ENCODE peak calls at places on chromosomes 3 and 15, in six cellular contexts. S is uterus, J is neural crest cell, A is HepG2, D is natural killer cell, K is lower leg skin. E is an unnamed sample.

GRCh38 chr15:65914371-65914770 is 45.1 kb downstream of the RAB11A start:
- DNase-seq in S (no peak), J (no peak), A (no peak), D (no peak), K (peak; percentile 53), E (no peak)

GRCh38 chr15:101115318-101115886 is 136.4 kb downstream of the CHSY1 start:
- DNase-seq in S (no peak), J (no peak), A (no peak), D (no peak), K (no peak), E (no peak)

GRCh38 chr15:100681335-100681746 is 79.0 kb downstream of the ASB7 start:
- DNase-seq in S (no peak), J (no peak), A (no peak), D (no peak), K (peak; percentile 84), E (no peak)

GRCh38 chr3:173589116-173589515 is 191.6 kb downstream of the NLGN1 start:
- DNase-seq in S (no peak), J (no peak), A (no peak), D (no peak), K (no peak), E (no peak)

GRCh38 chr3:171334465-171334811 is 125.8 kb downstream of the TNIK start:
- DNase-seq in S (no peak), J (no peak), A (no peak), D (no peak), K (no peak), E (no peak)

GRCh38 chr15:66233487-66234415 is 19.8 kb downstream of the MEGF11 start:
- DNase-seq in S (no peak), J (peak; percentile 15), A (peak; percentile 23), D (no peak), K (no peak), E (no peak)

GRCh38 chr15:52254331-52254730 is 41.3 kb downstream of the MYO5C start:
- DNase-seq in S (no peak), J (no peak), A (no peak), D (no peak), K (no peak), E (no peak)

GRCh38 chr3:162865466-162865865 is 1368.9 kb downstream of the OTOL1 start:
- DNase-seq in S (no peak), J (no peak), A (no peak), D (no peak), K (no peak), E (no peak)

GRCh38 chr3:48879994-48880377 is 18.7 kb downstream of the SLC25A20 start:
- DNase-seq in S (no peak), J (no peak), A (no peak), D (no peak), K (no peak), E (no peak)

GRCh38 chr3:28667646-28668376 is 319.2 kb upstream of the AZI2 start:
- DNase-seq in S (peak; percentile 34), J (peak; percentile 72), A (peak; percentile 46), D (peak; percentile 16), K (peak; percentile 87), E (no peak)

GRCh38 chr3:113151475-113152031 is 59.8 kb upstream of the BOC start:
- DNase-seq in S (peak; percentile 77), J (no peak), A (no peak), D (no peak), K (no peak), E (no peak)

GRCh38 chr15:75532413-75533250 is 46.5 kb downstream of the PTPN9 start:
- DNase-seq in S (peak; percentile 43), J (peak; percentile 45), A (peak; percentile 57), D (no peak), K (no peak), E (no peak)

GRCh38 chr3:172622916-172623700 is 87.8 kb downstream of the NCEH1 start:
- DNase-seq in S (no peak), J (peak; percentile 34), A (no peak), D (no peak), K (no peak), E (no peak)

GRCh38 chr15:86384191-86384590 is 304.5 kb downstream of the AGBL1 start:
- DNase-seq in S (no peak), J (no peak), A (no peak), D (no peak), K (no peak), E (no peak)

GRCh38 chr3:178059124-178059523 is 477.1 kb upstream of the KCNMB2 start:
- DNase-seq in S (no peak), J (no peak), A (peak; percentile 18), D (no peak), K (no peak), E (no peak)

GRCh38 chr3:147756478-147756877 is 347.3 kb downstream of the ZIC1 start:
- DNase-seq in S (no peak), J (no peak), A (no peak), D (no peak), K (no peak), E (no peak)

GRCh38 chr3:146160964-146161724 is at the start of gene PLOD2:
- DNase-seq in S (peak; percentile 78), J (peak; percentile 51), A (peak; percentile 92), D (no peak), K (peak; percentile 91), E (peak; percentile 82)

GRCh38 chr15:75835990-75836952 is 7.0 kb upstream of the UBE2Q2 start:
- DNase-seq in S (no peak), J (no peak), A (no peak), D (no peak), K (no peak), E (no peak)

GRCh38 chr15:51483520-51483919 is 139.1 kb downstream of the DMXL2 start:
- DNase-seq in S (no peak), J (no peak), A (no peak), D (no peak), K (no peak), E (no peak)

GRCh38 chr3:180306691-180307090 is 270.0 kb upstream of the PEX5L start:
- DNase-seq in S (no peak), J (no peak), A (no peak), D (no peak), K (no peak), E (no peak)

GRCh38 chr15:40128746-40129660 is 20.3 kb upstream of the BMF start:
- DNase-seq in S (no peak), J (no peak), A (no peak), D (no peak), K (peak; percentile 48), E (no peak)

GRCh38 chr15:38130739-38131498 is 121.7 kb upstream of the SPRED1 start:
- DNase-seq in S (peak; percentile 93), J (no peak), A (no peak), D (no peak), K (peak; percentile 96), E (no peak)

GRCh38 chr15:67383903-67384302 is 129.3 kb downstream of the IQCH start:
- DNase-seq in S (no peak), J (no peak), A (no peak), D (no peak), K (no peak), E (no peak)

DNA sequence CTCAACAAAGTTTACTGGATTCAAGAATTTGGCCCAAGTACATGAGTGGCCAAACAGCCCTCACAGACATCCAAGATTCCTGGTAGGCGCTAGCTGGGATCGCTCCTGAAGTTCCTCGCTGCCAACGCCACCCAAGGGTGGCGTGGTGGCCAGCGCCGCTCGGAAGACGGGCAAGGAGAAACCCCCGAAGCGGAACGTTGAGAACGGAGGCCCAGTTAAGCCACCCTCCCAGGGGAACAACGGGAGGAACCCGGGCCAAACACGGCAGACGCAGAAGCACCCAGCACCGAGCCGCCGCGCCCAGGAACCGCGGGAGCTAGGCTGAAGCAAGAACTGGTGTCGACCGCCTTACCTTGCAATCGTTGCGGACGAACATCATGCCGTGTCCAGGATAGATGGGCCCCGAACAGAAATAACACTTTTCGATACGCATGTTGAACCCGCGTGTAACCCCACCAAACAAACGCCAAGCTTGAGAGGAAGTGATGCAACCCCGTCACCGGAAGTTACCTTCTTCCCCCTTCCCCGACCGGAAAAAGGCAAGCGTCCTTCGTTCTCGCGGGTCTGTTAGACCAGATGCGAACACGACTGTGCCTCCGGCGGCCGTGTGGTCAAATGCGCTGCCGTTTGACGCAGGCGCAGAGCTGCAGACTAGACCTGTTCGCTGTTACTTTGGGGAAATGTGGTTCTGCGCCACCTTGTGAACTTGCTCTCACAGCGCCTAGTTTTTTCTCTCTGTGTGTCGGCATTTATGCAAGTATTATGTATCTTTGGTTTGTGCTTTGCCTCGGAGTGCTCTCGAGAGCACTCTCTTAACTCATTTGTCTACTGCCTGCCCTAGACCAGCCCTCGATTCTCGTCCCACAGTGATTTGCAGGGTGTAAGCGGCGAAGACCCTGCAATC is at the start of gene RSL24D1:
- DNase-seq in S (peak; percentile 95), J (peak; percentile 85), A (peak; percentile 98), D (peak; percentile 89), K (peak; percentile 99), E (peak; percentile 95)
- TF ChIP-seq CTCF in S (peak; percentile 52), J (peak; percentile 52), A (peak; percentile 68), D (peak; percentile 27), K (no peak), E (peak; percentile 55)

DNA sequence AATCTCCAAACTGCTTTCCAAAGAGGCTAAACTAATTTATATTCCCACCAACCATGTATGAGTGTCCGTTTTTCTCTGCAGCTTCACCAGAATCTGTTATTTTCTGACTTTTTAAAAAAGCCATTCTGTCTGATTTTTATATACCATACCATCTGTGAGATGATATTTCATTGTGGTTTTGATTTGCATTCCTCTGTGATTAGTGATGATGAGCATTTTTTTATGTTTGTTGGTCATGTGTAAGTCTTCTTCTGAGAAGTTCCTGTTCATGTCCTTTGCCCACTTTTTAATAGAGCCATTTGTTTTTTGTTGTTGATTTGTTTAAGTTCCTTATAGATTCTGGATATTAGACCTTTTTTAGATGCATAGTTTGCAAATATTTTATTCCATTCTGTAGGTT is 179.4 kb upstream of the ALCAM start:
- DNase-seq in S (no peak), J (no peak), A (no peak), D (no peak), K (no peak), E (no peak)
- TF ChIP-seq CTCF in S (no peak), J (no peak), A (no peak), D (no peak), K (no peak), E (no peak)

DNA sequence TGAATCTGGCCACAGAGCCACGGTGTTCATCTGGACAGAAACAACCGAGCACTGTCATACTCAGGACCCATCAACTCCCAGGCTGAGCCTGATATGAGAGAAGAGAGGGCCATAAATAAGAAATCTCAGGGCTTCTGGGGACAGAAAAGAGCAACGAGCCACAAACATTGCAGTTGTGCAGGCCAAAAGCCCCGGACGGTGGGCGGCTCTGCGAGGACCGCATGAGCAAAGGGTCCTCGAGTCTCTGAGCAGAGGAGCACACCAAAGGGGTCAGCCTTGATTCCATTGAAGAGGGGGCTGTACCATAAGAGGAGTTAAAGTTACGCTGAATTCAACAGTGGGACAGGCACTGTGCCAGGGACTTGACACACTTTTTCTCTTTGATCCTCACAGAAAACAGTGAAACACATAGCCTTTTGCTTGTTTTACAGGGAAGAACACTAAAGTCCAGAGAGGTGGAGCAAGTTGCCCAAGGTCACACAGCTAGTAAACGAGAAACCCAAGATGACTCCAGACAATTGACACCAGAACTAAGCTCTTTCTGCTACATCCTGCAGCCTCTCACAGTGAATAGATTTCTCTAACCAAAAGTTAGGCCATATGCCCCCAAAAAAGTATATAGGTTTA is 97.1 kb downstream of the SEMA5B start:
- DNase-seq in S (no peak), J (no peak), A (peak; percentile 39), D (no peak), K (no peak), E (no peak)
- TF ChIP-seq CTCF in S (no peak), J (no peak), A (no peak), D (no peak), K (no peak), E (no peak)

DNA sequence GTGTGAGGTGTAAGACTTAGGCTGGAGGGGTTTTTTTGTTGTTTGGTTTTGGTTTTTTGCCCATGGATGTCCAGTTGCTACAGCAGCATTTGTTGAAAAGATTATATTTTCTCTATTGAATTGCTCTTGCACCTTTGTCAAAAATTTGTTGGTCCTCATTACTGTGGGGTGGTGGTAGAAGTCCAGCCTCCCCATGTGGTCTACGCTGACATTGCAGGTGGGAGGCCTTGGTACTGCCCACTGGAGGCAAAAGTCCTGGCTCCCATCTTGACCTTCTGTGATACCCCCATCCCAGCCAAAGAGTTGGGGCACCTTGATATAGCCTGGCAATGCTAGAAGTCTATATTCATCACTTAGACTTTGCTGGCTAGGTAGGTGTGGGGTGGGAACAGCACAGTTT is 5.4 kb upstream of the RAB6B start:
- DNase-seq in S (no peak), J (no peak), A (no peak), D (no peak), K (no peak), E (no peak)
- TF ChIP-seq CTCF in S (no peak), J (no peak), A (no peak), D (no peak), K (no peak), E (no peak)

E was measured in type B pancreatic cell.